ENCODE peak calls at places on chromosomes 7 and 10, in five cellular contexts. L, O, U, I and W are unnamed samples. For H3K4me1, the result is how much of the 10 kb centered on the place peaks cover.

GRCh38 chr7:128247640-128248194 is 6.6 kb downstream of the LEP start:
- DNase-seq in I (no peak), U (no peak), O (no peak), L (no peak), W (no peak)

GRCh38 chr10:86152354-86152753 is 214.2 kb downstream of the GRID1 start:
- DNase-seq in L (no peak), U (no peak), O (no peak), I (no peak), W (no peak)

GRCh38 chr7:148270576-148270975 is 320.0 kb upstream of the C7orf33 start:
- DNase-seq in I (no peak), O (no peak), L (no peak), U (no peak), W (no peak)

GRCh38 chr7:108227360-108227749 is 97.2 kb upstream of the LAMB4 start:
- DNase-seq in I (no peak), O (no peak), L (no peak), U (no peak), W (no peak)

GRCh38 chr7:19709249-19709578 is 377 bp upstream of the POLR1F start:
- DNase-seq in L (no peak), I (no peak), U (no peak), O (no peak), W (no peak)

GRCh38 chr7:48563334-48563733 is 361.0 kb upstream of the CDC14C start:
- DNase-seq in O (no peak), L (no peak), U (no peak), I (no peak), W (no peak)

GRCh38 chr7:36951257-36951697 is 227.0 kb upstream of the AOAH start:
- DNase-seq in L (no peak), U (no peak), I (no peak), O (no peak), W (no peak)

GRCh38 chr7:39969431-39969830 is 19.4 kb downstream of the CDK13 start:
- DNase-seq in L (no peak), I (no peak), O (no peak), U (no peak), W (no peak)

GRCh38 chr10:87865201-87866025 is 2.0 kb downstream of the PTEN start:
- DNase-seq in I (no peak), U (no peak), L (no peak), O (no peak), W (no peak)

GRCh38 chr10:93745411-93746065 is 12.2 kb upstream of the LGI1 start:
- DNase-seq in L (peak), U (no peak), I (peak), O (peak), W (no peak)

GRCh38 chr7:38506756-38507155 is 124.4 kb downstream of the AMPH start:
- DNase-seq in I (no peak), U (no peak), L (no peak), O (no peak), W (no peak)

GRCh38 chr7:23298141-23298851 is 843 bp upstream of the MALSU1 start:
- DNase-seq in U (peak), I (peak), L (no peak), O (no peak), W (no peak)

GRCh38 chr10:7960108-7960507 is 94.4 kb upstream of the GATA3 start:
- DNase-seq in U (no peak), I (no peak), O (no peak), L (no peak), W (no peak)

GRCh38 chr10:10788761-10789160 is 228.9 kb upstream of the CELF2 start:
- DNase-seq in I (peak), U (no peak), O (no peak), L (no peak), W (no peak)

GRCh38 chr7:47627580-47628283 is 45.8 kb upstream of the TNS3 start:
- DNase-seq in U (no peak), I (no peak), O (no peak), L (no peak), W (no peak)

GRCh38 chr7:159050703-159051102 is 94.0 kb downstream of the VIPR2 start:
- DNase-seq in L (no peak), O (no peak), U (no peak), I (no peak), W (no peak)

GRCh38 chr7:81854518-81854917 is 84.7 kb upstream of the HGF start:
- DNase-seq in O (no peak), L (no peak), U (no peak), I (no peak), W (no peak)

GRCh38 chr7:111510584-111511378 is 51.5 kb downstream of the IMMP2L start:
- DNase-seq in L (no peak), O (no peak), I (no peak), U (no peak), W (no peak)

GRCh38 chr7:159098795-159099194 is 45.9 kb downstream of the VIPR2 start:
- DNase-seq in I (peak), U (peak), O (no peak), L (peak), W (peak)

GRCh38 chr7:125241548-125241947 is 311.9 kb upstream of the POT1 start:
- DNase-seq in L (no peak), O (no peak), I (no peak), U (no peak), W (no peak)

GRCh38 chr10:112330154-112330553 is 43.8 kb upstream of the ACSL5 start:
- DNase-seq in I (no peak), O (no peak), U (no peak), L (no peak), W (no peak)

GRCh38 chr10:112332022-112332421 is 41.9 kb upstream of the ACSL5 start:
- DNase-seq in L (no peak), U (no peak), O (no peak), I (no peak), W (no peak)

GRCh38 chr10:112330607-112331160 is 43.2 kb upstream of the ACSL5 start:
- DNase-seq in I (no peak), U (no peak), L (no peak), O (no peak), W (no peak)

GRCh38 chr10:112333452-112333851 is 40.5 kb upstream of the ACSL5 start:
- DNase-seq in U (no peak), L (no peak), O (no peak), I (peak), W (no peak)

GRCh38 chr10:112332509-112333228 is 41.2 kb upstream of the ACSL5 start:
- DNase-seq in O (no peak), I (peak), U (no peak), L (peak), W (no peak)
- H3K4me1 ChIP-seq in O (under half), I (under half), U (under half), L (under half), W (under half)

GRCh38 chr10:32445740-32446615 is at the start of gene CCDC7:
- DNase-seq in O (peak), I (peak), U (peak), L (peak), W (peak)
- TF ChIP-seq CTCF in O (peak), I (peak), U (peak), L (peak), W (peak)

DNA sequence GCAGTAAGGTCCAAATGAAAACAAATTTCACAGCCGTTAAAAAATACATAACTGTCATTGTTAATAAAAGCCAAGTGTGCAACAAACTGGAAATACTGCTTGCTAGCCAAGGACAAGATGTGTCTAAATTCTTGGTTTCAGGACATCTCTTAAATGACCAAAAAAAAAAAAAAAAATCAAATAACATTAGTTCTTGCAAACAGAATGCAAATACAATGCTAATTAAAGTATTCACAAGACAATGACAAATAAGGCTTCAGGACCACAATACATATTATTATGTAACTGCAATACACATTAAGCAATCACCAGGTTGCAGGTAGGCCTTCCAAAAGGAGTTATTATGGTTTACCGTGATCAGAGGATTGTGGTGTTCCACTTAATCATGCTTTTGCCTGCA is 3.6 kb downstream of the ARHGAP21 start:
- DNase-seq in U (no peak), L (no peak), I (no peak), O (no peak), W (no peak)
- H3K4me1 ChIP-seq in U (under half), L (under half), I (under half), O (under half), W (half or more)

DNA sequence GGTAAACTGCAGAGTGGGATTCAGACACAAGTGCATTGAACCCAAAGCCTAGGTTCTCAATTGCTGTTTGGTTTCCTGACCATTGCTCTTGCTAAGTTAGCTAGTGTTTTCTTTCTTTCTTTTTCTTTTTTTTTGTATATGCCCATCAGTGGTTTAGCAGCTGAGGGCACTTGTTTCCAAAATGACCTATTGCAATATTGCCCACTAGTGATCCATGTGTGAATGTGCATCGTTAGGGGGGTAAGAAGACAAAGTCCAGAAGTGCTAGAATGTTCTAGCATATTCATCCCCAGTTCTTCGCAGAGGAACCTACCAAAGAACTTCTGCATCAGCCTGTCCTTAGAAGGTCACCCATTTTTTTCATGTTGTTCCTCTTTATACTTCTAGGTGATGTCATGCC is 252.8 kb upstream of the GPR26 start:
- DNase-seq in L (no peak), O (no peak), I (no peak), U (no peak), W (no peak)
- TF ChIP-seq CTCF in L (no peak), O (no peak), I (no peak), U (no peak), W (no peak)